ENCODE peak calls at places on chromosomes 1 and 21, in ten cellular contexts. T, Q, G, X, P, U, C, Z, H and D are unnamed samples.

GRCh38 chr1:174158767-174159252 is 510 bp upstream of the RABGAP1L start:
- DNase-seq in T (no peak), Q (no peak), G (no peak), X (no peak), P (no peak), U (no peak), C (no peak), Z (no peak), H (no peak), D (no peak)

GRCh38 chr1:120954736-120955135 is 65.2 kb downstream of the PPIAL4A start:
- DNase-seq in T (no peak), Q (no peak), G (no peak), X (no peak), P (no peak), U (no peak), C (no peak), Z (no peak), H (no peak), D (no peak)

GRCh38 chr1:223738465-223739365 is 26.4 kb downstream of the CAPN2 start:
- DNase-seq in T (peak; percentile 77), Q (no peak), G (peak; percentile 72), X (no peak), P (no peak), U (no peak), C (no peak), Z (no peak), H (no peak), D (no peak)

GRCh38 chr1:207828485-207829158 is 76.8 kb downstream of the CD46 start:
- DNase-seq in T (peak; percentile 79), Q (peak; percentile 76), G (peak; percentile 96), X (peak; percentile 54), P (peak; percentile 74), U (no peak), C (peak; percentile 82), Z (peak; percentile 25), H (peak; percentile 83), D (no peak)

GRCh38 chr1:167714851-167715652 is 6.7 kb upstream of the MPZL1 start:
- DNase-seq in T (peak; percentile 82), Q (peak; percentile 81), G (peak; percentile 97), X (peak; percentile 82), P (peak; percentile 81), U (no peak), C (peak; percentile 83), Z (peak; percentile 93), H (peak; percentile 67), D (peak; percentile 61)

GRCh38 chr1:18900303-18900841 is 2.0 kb downstream of the ALDH4A1 start:
- DNase-seq in T (no peak), Q (no peak), G (no peak), X (no peak), P (no peak), U (no peak), C (peak; percentile 60), Z (no peak), H (no peak), D (no peak)

GRCh38 chr1:211775208-211775607 is 55.4 kb downstream of the LPGAT1 start:
- DNase-seq in T (no peak), Q (no peak), G (peak; percentile 57), X (no peak), P (no peak), U (no peak), C (no peak), Z (no peak), H (no peak), D (no peak)

GRCh38 chr1:48876221-48876785 is 99.6 kb upstream of the BEND5 start:
- DNase-seq in T (no peak), Q (peak; percentile 46), G (peak; percentile 58), X (no peak), P (no peak), U (no peak), C (no peak), Z (no peak), H (no peak), D (no peak)

GRCh38 chr1:147924813-147925212 is 3.4 kb upstream of the GPR89B start:
- DNase-seq in T (no peak), Q (no peak), G (no peak), X (no peak), P (no peak), U (no peak), C (no peak), Z (no peak), H (no peak), D (no peak)

GRCh38 chr1:83996175-83996574 is 2.8 kb downstream of the TTLL7 start:
- DNase-seq in T (no peak), Q (no peak), G (no peak), X (no peak), P (no peak), U (no peak), C (peak; percentile 2), Z (no peak), H (no peak), D (no peak)
- TF ChIP-seq CTCF in T (no peak), Q (no peak), G (no peak), X (no peak), P (no peak), U (no peak), C (no peak), Z (no peak), H (no peak), D (no peak)

DNA sequence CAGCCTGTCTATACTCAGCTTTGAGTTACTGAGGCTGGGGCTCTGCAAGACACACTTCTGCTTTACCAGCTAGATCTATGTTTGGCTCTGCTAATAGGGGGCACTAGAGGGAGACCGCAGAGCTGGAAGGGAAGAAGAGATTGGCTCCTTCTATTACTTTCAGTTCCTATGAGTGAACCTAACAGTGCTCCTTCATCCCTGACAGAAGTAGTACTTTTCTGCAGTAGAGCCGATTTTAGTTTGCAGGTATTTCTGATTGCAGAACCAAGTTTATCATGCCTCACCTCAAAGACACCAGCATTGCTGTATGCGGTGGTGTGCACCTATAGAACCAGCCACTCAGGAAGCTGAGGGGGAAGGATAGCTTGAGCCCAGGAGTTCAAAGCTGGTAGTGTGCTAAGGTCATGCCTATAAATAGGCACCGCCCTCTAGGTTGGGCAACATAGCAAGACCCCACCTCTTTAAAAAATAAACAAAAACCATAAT is 5.7 kb upstream of the ZDHHC18 start:
- DNase-seq in T (peak; percentile 36), Q (no peak), G (no peak), X (peak; percentile 82), P (no peak), U (no peak), C (no peak), Z (no peak), H (no peak), D (no peak)
- TF ChIP-seq CTCF in T (peak; percentile 23), Q (no peak), G (no peak), X (peak; percentile 21), P (no peak), U (no peak), C (no peak), Z (no peak), H (no peak), D (no peak)

DNA sequence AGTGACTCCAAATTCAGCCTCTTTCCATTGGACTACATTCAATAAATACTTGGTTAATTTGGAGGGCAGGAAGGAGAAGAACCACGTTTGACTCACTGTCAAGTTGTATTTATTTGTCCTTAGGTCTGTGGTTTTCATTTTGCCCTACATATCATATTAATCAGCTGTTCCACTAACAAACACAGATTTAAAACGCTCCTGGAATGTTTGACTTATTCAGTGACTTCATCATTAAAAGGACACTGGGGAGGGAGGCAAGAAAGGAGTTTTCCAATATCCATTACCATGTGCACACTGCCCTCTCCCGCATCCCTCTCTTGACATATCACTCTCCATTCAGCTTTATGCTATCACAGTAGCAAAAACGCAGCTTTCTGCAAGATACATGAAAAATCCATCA is 98.2 kb upstream of the C1orf87 start:
- DNase-seq in T (no peak), Q (no peak), G (no peak), X (no peak), P (no peak), U (no peak), C (peak; percentile 53), Z (no peak), H (peak; percentile 70), D (no peak)
- TF ChIP-seq CTCF in T (no peak), Q (no peak), G (no peak), X (no peak), P (no peak), U (no peak), C (no peak), Z (no peak), H (no peak), D (no peak)

GRCh38 chr1:22673486-22674409 is 20.7 kb downstream of the C1QB start:
- DNase-seq in T (peak; percentile 32), Q (peak; percentile 61), G (peak; percentile 63), X (peak; percentile 66), P (peak; percentile 56), U (no peak), C (peak; percentile 74), Z (peak; percentile 84), H (peak; percentile 55), D (no peak)
- TF ChIP-seq CTCF in T (peak; percentile 47), Q (peak; percentile 70), G (peak; percentile 79), X (peak; percentile 60), P (peak; percentile 75), U (peak; percentile 14), C (peak; percentile 96), Z (peak; percentile 88), H (peak; percentile 92), D (peak; percentile 69)

GRCh38 chr21:37712204-37712934 is 203.9 kb downstream of the KCNJ6 start:
- DNase-seq in T (peak; percentile 62), Q (peak; percentile 70), G (peak; percentile 74), X (peak; percentile 75), P (peak; percentile 76), U (no peak), C (peak; percentile 73), Z (peak; percentile 79), H (peak; percentile 63), D (peak; percentile 58)

GRCh38 chr21:37717534-37717933 is 198.7 kb downstream of the KCNJ6 start:
- DNase-seq in T (no peak), Q (no peak), G (no peak), X (no peak), P (no peak), U (no peak), C (no peak), Z (no peak), H (no peak), D (no peak)
- TF ChIP-seq CTCF in T (no peak), Q (no peak), G (no peak), X (no peak), P (no peak), U (no peak), C (no peak), Z (no peak), H (no peak), D (no peak)

GRCh38 chr1:111789666-111790316 is 34.1 kb downstream of the DDX20 start:
- DNase-seq in T (peak; percentile 30), Q (no peak), G (peak; percentile 27), X (no peak), P (no peak), U (no peak), C (no peak), Z (no peak), H (peak; percentile 44), D (no peak)
- TF ChIP-seq CTCF in T (peak; percentile 41), Q (no peak), G (peak; percentile 9), X (no peak), P (peak; percentile 21), U (peak; percentile 29), C (no peak), Z (no peak), H (no peak), D (no peak)

GRCh38 chr1:110673197-110673701 is 1.5 kb downstream of the KCNA3 start:
- DNase-seq in T (no peak), Q (no peak), G (no peak), X (no peak), P (no peak), U (no peak), C (no peak), Z (no peak), H (no peak), D (no peak)
- TF ChIP-seq CTCF in T (no peak), Q (no peak), G (no peak), X (no peak), P (no peak), U (no peak), C (no peak), Z (no peak), H (no peak), D (no peak)

GRCh38 chr21:27466175-27466574 is 499.3 kb upstream of the ADAMTS5 start:
- DNase-seq in T (no peak), Q (no peak), G (no peak), X (no peak), P (no peak), U (no peak), C (no peak), Z (no peak), H (no peak), D (no peak)
- TF ChIP-seq CTCF in T (no peak), Q (no peak), G (no peak), X (no peak), P (no peak), U (no peak), C (peak; percentile 13), Z (no peak), H (no peak), D (no peak)